ENCODE peak calls at places on chromosomes 1 and 21, in four cellular contexts. B is posterior cingulate gyrus, S is RWPE2, E is NCI-H1092 treated with DMSO at 0.1 percent for 48 hours. X is an unnamed sample.

GRCh38 chr21:44424608-44425306 is 30.6 kb upstream of the LRRC3 start:
- DNase-seq in E (no peak), B (peak; percentile 81), S (peak; percentile 52), X (no peak)

GRCh38 chr1:169570172-169570574 is 16.1 kb downstream of the F5 start:
- DNase-seq in E (no peak), S (no peak), B (no peak), X (no peak)

GRCh38 chr1:209751627-209752231 is 4.1 kb upstream of the TRAF3IP3 start:
- DNase-seq in E (no peak), B (no peak), S (no peak), X (no peak)

GRCh38 chr1:229117664-229118300 is 153.1 kb upstream of the RAB4A start:
- DNase-seq in S (no peak), E (peak; percentile 74), B (peak; percentile 86), X (no peak)

GRCh38 chr1:4794020-4794780 is 139.8 kb downstream of the AJAP1 start:
- DNase-seq in E (no peak), B (no peak), S (no peak), X (no peak)

GRCh38 chr1:174995121-174995520 is 4.6 kb upstream of the CACYBP start:
- DNase-seq in B (no peak), E (no peak), S (no peak), X (no peak)

GRCh38 chr1:63662056-63662836 is 69.0 kb downstream of the PGM1 start:
- DNase-seq in E (no peak), S (peak; percentile 94), B (no peak), X (peak; percentile 64)

GRCh38 chr1:83631836-83632235 is 367.1 kb downstream of the TTLL7 start:
- DNase-seq in S (no peak), B (no peak), E (no peak), X (no peak)

GRCh38 chr1:25050165-25050564 is 120.1 kb upstream of the RUNX3 start:
- DNase-seq in B (peak; percentile 53), E (no peak), S (no peak), X (no peak)

X was measured in AG09309.